ENCODE peak calls at places on chromosomes 5 and 9, in eight cellular contexts. One of them, this sample, is unnamed.

GRCh38 chr5:44951371-44951770 is 142.6 kb downstream of the MRPS30 start:
- DNase-seq in HCT116: no peak
- DNase-seq in OCI-LY7: no peak
- DNase-seq in GM23248: no peak
- DNase-seq in PC-3: no peak
- DNase-seq in GM23338: no peak
- DNase-seq in PC-9: no peak
- DNase-seq in hepatocyte: no peak
- DNase-seq in this sample: no peak

GRCh38 chr5:36722913-36723312 is 116.5 kb downstream of the SLC1A3 start:
- DNase-seq in HCT116: no peak
- DNase-seq in OCI-LY7: no peak
- DNase-seq in GM23248: peak; percentile 21
- DNase-seq in PC-3: peak; percentile 20
- DNase-seq in GM23338: no peak
- DNase-seq in PC-9: no peak
- DNase-seq in hepatocyte: no peak
- DNase-seq in this sample: no peak

GRCh38 chr9:92590386-92590785 is 54.6 kb upstream of the ECM2 start:
- DNase-seq in HCT116: no peak
- DNase-seq in OCI-LY7: no peak
- DNase-seq in GM23248: peak; percentile 62
- DNase-seq in PC-3: no peak
- DNase-seq in GM23338: no peak
- DNase-seq in PC-9: no peak
- DNase-seq in hepatocyte: peak; percentile 35
- DNase-seq in this sample: no peak

GRCh38 chr5:44275329-44275728 is 113.9 kb downstream of the FGF10 start:
- DNase-seq in HCT116: no peak
- DNase-seq in OCI-LY7: no peak
- DNase-seq in GM23248: no peak
- DNase-seq in PC-3: no peak
- DNase-seq in GM23338: no peak
- DNase-seq in PC-9: no peak
- DNase-seq in hepatocyte: no peak
- DNase-seq in this sample: no peak

GRCh38 chr5:162842725-162843124 is 594.7 kb upstream of the CCNG1 start:
- DNase-seq in HCT116: no peak
- DNase-seq in OCI-LY7: no peak
- DNase-seq in GM23248: no peak
- DNase-seq in PC-3: no peak
- DNase-seq in GM23338: peak; percentile 18
- DNase-seq in PC-9: no peak
- DNase-seq in hepatocyte: no peak
- DNase-seq in this sample: no peak

GRCh38 chr5:148445578-148445977 is 61.8 kb downstream of the FBXO38 start:
- DNase-seq in HCT116: no peak
- DNase-seq in OCI-LY7: no peak
- DNase-seq in GM23248: no peak
- DNase-seq in PC-3: no peak
- DNase-seq in GM23338: no peak
- DNase-seq in PC-9: no peak
- DNase-seq in hepatocyte: no peak
- DNase-seq in this sample: no peak

GRCh38 chr9:133945314-133945975 is 46.7 kb downstream of the VAV2 start:
- DNase-seq in HCT116: no peak
- DNase-seq in OCI-LY7: peak; percentile 82
- DNase-seq in GM23248: no peak
- DNase-seq in PC-3: no peak
- DNase-seq in GM23338: no peak
- DNase-seq in PC-9: no peak
- DNase-seq in hepatocyte: no peak
- DNase-seq in this sample: peak; percentile 79

GRCh38 chr9:127917603-127918002 is 762 bp upstream of the ST6GALNAC4 start:
- DNase-seq in HCT116: no peak
- DNase-seq in OCI-LY7: peak; percentile 94
- DNase-seq in GM23248: no peak
- DNase-seq in PC-3: no peak
- DNase-seq in GM23338: no peak
- DNase-seq in PC-9: no peak
- DNase-seq in hepatocyte: no peak
- DNase-seq in this sample: peak; percentile 89

GRCh38 chr9:133701981-133702797 is 36.0 kb downstream of the SARDH start:
- DNase-seq in HCT116: no peak
- DNase-seq in OCI-LY7: peak; percentile 88
- DNase-seq in GM23248: no peak
- DNase-seq in PC-3: no peak
- DNase-seq in GM23338: no peak
- DNase-seq in PC-9: no peak
- DNase-seq in hepatocyte: peak; percentile 59
- DNase-seq in this sample: no peak

GRCh38 chr5:139660105-139660915 is 12.2 kb downstream of the CXXC5 start:
- DNase-seq in HCT116: no peak
- DNase-seq in OCI-LY7: peak; percentile 32
- DNase-seq in GM23248: peak; percentile 75
- DNase-seq in PC-3: peak; percentile 82
- DNase-seq in GM23338: no peak
- DNase-seq in PC-9: peak; percentile 90
- DNase-seq in hepatocyte: no peak
- DNase-seq in this sample: no peak

GRCh38 chr9:9100070-9100469 is 1300.5 kb upstream of the DMAC1 start:
- DNase-seq in HCT116: no peak
- DNase-seq in OCI-LY7: no peak
- DNase-seq in GM23248: no peak
- DNase-seq in PC-3: no peak
- DNase-seq in GM23338: no peak
- DNase-seq in PC-9: no peak
- DNase-seq in hepatocyte: no peak
- DNase-seq in this sample: no peak

GRCh38 chr5:158084292-158084691 is 225.3 kb upstream of the CLINT1 start:
- DNase-seq in HCT116: no peak
- DNase-seq in OCI-LY7: no peak
- DNase-seq in GM23248: peak; percentile 11
- DNase-seq in PC-3: no peak
- DNase-seq in GM23338: no peak
- DNase-seq in PC-9: no peak
- DNase-seq in hepatocyte: no peak
- DNase-seq in this sample: no peak

GRCh38 chr5:113102121-113102531 is 125.5 kb downstream of the DCP2 start:
- DNase-seq in HCT116: no peak
- DNase-seq in OCI-LY7: no peak
- DNase-seq in GM23248: peak; percentile 69
- DNase-seq in PC-3: no peak
- DNase-seq in GM23338: no peak
- DNase-seq in PC-9: no peak
- DNase-seq in hepatocyte: no peak
- DNase-seq in this sample: peak; percentile 79

GRCh38 chr5:29387384-29387783 is 1806.1 kb upstream of the CDH6 start:
- DNase-seq in HCT116: no peak
- DNase-seq in OCI-LY7: no peak
- DNase-seq in GM23248: no peak
- DNase-seq in PC-3: no peak
- DNase-seq in GM23338: no peak
- DNase-seq in PC-9: no peak
- DNase-seq in hepatocyte: no peak
- DNase-seq in this sample: no peak

GRCh38 chr9:137163805-137164204 is 6.0 kb downstream of the LRRC26 start:
- DNase-seq in HCT116: no peak
- DNase-seq in OCI-LY7: no peak
- DNase-seq in GM23248: no peak
- DNase-seq in PC-3: no peak
- DNase-seq in GM23338: no peak
- DNase-seq in PC-9: no peak
- DNase-seq in hepatocyte: no peak
- DNase-seq in this sample: no peak

GRCh38 chr9:16515207-16515606 is 355.3 kb downstream of the BNC2 start:
- DNase-seq in HCT116: no peak
- DNase-seq in OCI-LY7: no peak
- DNase-seq in GM23248: peak; percentile 67
- DNase-seq in PC-3: no peak
- DNase-seq in GM23338: peak; percentile 57
- DNase-seq in PC-9: no peak
- DNase-seq in hepatocyte: peak; percentile 31
- DNase-seq in this sample: no peak

GRCh38 chr9:127186799-127187198 is 64.4 kb upstream of the ANGPTL2 start:
- DNase-seq in HCT116: no peak
- DNase-seq in OCI-LY7: no peak
- DNase-seq in GM23248: no peak
- DNase-seq in PC-3: no peak
- DNase-seq in GM23338: no peak
- DNase-seq in PC-9: no peak
- DNase-seq in hepatocyte: no peak
- DNase-seq in this sample: no peak

GRCh38 chr9:135992486-135993408 is 31.6 kb upstream of the UBAC1 start:
- DNase-seq in HCT116: no peak
- DNase-seq in OCI-LY7: peak; percentile 88
- DNase-seq in GM23248: peak; percentile 87
- DNase-seq in PC-3: peak; percentile 69
- DNase-seq in GM23338: peak; percentile 79
- DNase-seq in PC-9: peak; percentile 38
- DNase-seq in hepatocyte: peak; percentile 93
- DNase-seq in this sample: peak; percentile 56

GRCh38 chr5:152568101-152568500 is 163.0 kb upstream of the NMUR2 start:
- DNase-seq in HCT116: no peak
- DNase-seq in OCI-LY7: no peak
- DNase-seq in GM23248: no peak
- DNase-seq in PC-3: no peak
- DNase-seq in GM23338: no peak
- DNase-seq in PC-9: no peak
- DNase-seq in hepatocyte: no peak
- DNase-seq in this sample: no peak

GRCh38 chr5:59335544-59335943 is 558.0 kb downstream of the PDE4D start:
- DNase-seq in HCT116: no peak
- DNase-seq in OCI-LY7: no peak
- DNase-seq in GM23248: peak; percentile 7
- DNase-seq in PC-3: no peak
- DNase-seq in GM23338: peak; percentile 56
- DNase-seq in PC-9: no peak
- DNase-seq in hepatocyte: no peak
- DNase-seq in this sample: no peak

GRCh38 chr9:115025721-115026120 is 92.2 kb downstream of the TNC start:
- DNase-seq in HCT116: no peak
- DNase-seq in OCI-LY7: no peak
- DNase-seq in GM23248: no peak
- DNase-seq in PC-3: no peak
- DNase-seq in GM23338: no peak
- DNase-seq in PC-9: no peak
- DNase-seq in hepatocyte: no peak
- DNase-seq in this sample: no peak

GRCh38 chr5:135426102-135427082 is 20.8 kb downstream of the DCANP1 start:
- DNase-seq in HCT116: peak; percentile 65
- DNase-seq in OCI-LY7: peak; percentile 69
- DNase-seq in GM23248: peak; percentile 77
- DNase-seq in PC-3: peak; percentile 70
- DNase-seq in GM23338: peak; percentile 82
- DNase-seq in PC-9: no peak
- DNase-seq in hepatocyte: peak; percentile 67
- DNase-seq in this sample: peak; percentile 82

GRCh38 chr5:27784317-27784716 is 745.9 kb upstream of the CDH9 start:
- DNase-seq in HCT116: no peak
- DNase-seq in OCI-LY7: no peak
- DNase-seq in GM23248: no peak
- DNase-seq in PC-3: no peak
- DNase-seq in GM23338: no peak
- DNase-seq in PC-9: no peak
- DNase-seq in hepatocyte: no peak
- DNase-seq in this sample: no peak
- H3K9me2 ChIP-seq in HCT116: no peaks in the 10 kb centered on the region
- H3K9me2 ChIP-seq in OCI-LY7: no peaks in the 10 kb centered on the region
- H3K9me2 ChIP-seq in GM23248: no peaks in the 10 kb centered on the region
- H3K9me2 ChIP-seq in PC-3: no peaks in the 10 kb centered on the region
- H3K9me2 ChIP-seq in GM23338: no peaks in the 10 kb centered on the region
- H3K9me2 ChIP-seq in PC-9: no peaks in the 10 kb centered on the region
- H3K9me2 ChIP-seq in hepatocyte: no peaks in the 10 kb centered on the region
- H3K9me2 ChIP-seq in this sample: no peaks in the 10 kb centered on the region

GRCh38 chr9:121168052-121168451 is 33.6 kb downstream of the RAB14 start:
- DNase-seq in HCT116: no peak
- DNase-seq in OCI-LY7: no peak
- DNase-seq in GM23248: no peak
- DNase-seq in PC-3: no peak
- DNase-seq in GM23338: no peak
- DNase-seq in PC-9: no peak
- DNase-seq in hepatocyte: no peak
- DNase-seq in this sample: no peak
- H3K4me3 ChIP-seq in HCT116: no peak overlapping the region
- H3K4me3 ChIP-seq in OCI-LY7: no peak overlapping the region
- H3K4me3 ChIP-seq in GM23248: no peak overlapping the region
- H3K4me3 ChIP-seq in PC-3: no peak overlapping the region
- H3K4me3 ChIP-seq in GM23338: no peak overlapping the region
- H3K4me3 ChIP-seq in PC-9: no peak overlapping the region
- H3K4me3 ChIP-seq in hepatocyte: no peak overlapping the region
- H3K4me3 ChIP-seq in this sample: no peak overlapping the region

DNA sequence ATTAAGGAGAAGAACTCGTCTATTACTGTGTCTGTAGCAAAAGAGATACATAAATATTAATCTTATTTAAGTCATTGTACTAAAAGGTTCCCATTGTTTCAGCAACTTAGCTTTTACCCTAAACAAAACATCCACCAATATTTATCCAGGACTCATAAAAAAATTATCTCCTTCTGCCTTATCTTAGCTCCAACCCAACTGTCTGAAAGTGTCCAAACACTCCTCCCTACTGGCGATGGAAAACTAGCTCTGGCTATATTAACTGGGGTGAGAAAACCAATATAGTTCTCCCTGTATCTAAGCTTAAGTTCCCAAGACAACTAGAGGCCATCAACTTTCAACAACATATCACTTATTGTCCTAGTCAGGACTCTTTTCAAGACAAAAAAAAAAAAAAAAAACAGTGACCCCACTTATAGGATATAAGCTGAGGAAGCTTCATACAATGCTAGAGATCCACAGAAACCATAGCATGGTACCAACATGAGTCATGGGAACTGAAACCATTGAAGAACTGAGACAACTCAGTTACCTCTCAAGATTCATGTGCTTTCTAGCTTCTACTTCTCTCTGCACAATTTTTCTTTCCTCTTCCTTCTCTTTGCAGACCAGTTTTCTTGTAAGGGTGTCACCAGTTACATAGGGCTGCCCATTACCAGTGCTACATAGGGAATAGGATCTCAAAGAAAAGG is 150.7 kb upstream of the RASA1 start:
- DNase-seq in HCT116: no peak
- DNase-seq in OCI-LY7: no peak
- DNase-seq in GM23248: peak; percentile 38
- DNase-seq in PC-3: peak; percentile 26
- DNase-seq in GM23338: no peak
- DNase-seq in PC-9: no peak
- DNase-seq in hepatocyte: no peak
- DNase-seq in this sample: no peak
- H3K4me1 ChIP-seq in HCT116: peaks cover 18% of the 10 kb centered on the region
- H3K4me1 ChIP-seq in OCI-LY7: peaks cover 34% of the 10 kb centered on the region
- H3K4me1 ChIP-seq in GM23248: peaks cover 54% of the 10 kb centered on the region
- H3K4me1 ChIP-seq in PC-3: peaks cover 53% of the 10 kb centered on the region
- H3K4me1 ChIP-seq in GM23338: no peaks in the 10 kb centered on the region
- H3K4me1 ChIP-seq in PC-9: peaks cover 48% of the 10 kb centered on the region
- H3K4me1 ChIP-seq in hepatocyte: no peaks in the 10 kb centered on the region
- H3K4me1 ChIP-seq in this sample: no peaks in the 10 kb centered on the region

DNA sequence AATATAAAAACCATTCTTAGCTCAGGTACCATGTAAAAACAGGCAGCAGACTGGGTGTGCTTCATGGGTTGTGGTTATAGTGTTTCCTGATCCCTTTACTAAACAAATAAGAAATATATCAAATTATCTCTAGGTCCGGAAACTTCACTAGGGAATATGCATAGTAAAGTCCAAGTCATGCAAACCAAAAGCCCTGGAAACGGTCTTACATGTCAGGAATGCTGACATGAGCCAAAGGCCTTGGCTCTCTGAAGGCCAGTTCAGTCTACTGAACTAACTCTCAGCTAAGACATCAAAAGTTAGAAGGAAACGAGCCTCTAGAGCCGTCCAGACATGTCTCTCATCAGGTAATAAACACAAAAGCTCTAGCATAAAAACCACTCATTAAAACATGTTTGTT is 778.9 kb upstream of the ZNF608 start:
- DNase-seq in HCT116: no peak
- DNase-seq in OCI-LY7: no peak
- DNase-seq in GM23248: no peak
- DNase-seq in PC-3: peak; percentile 17
- DNase-seq in GM23338: no peak
- DNase-seq in PC-9: no peak
- DNase-seq in hepatocyte: no peak
- DNase-seq in this sample: no peak
- H3K9me2 ChIP-seq in HCT116: no peaks in the 10 kb centered on the region
- H3K9me2 ChIP-seq in OCI-LY7: no peaks in the 10 kb centered on the region
- H3K9me2 ChIP-seq in GM23248: no peaks in the 10 kb centered on the region
- H3K9me2 ChIP-seq in PC-3: no peaks in the 10 kb centered on the region
- H3K9me2 ChIP-seq in GM23338: no peaks in the 10 kb centered on the region
- H3K9me2 ChIP-seq in PC-9: no peaks in the 10 kb centered on the region
- H3K9me2 ChIP-seq in hepatocyte: no peaks in the 10 kb centered on the region
- H3K9me2 ChIP-seq in this sample: no peaks in the 10 kb centered on the region